ENCODE peak calls at places on chromosome 6, in four cellular contexts. L is H54, Q is A549, U is upper lobe of left lung. Y is an unnamed sample.

GRCh38 chr6:422423-423061 is 31.0 kb downstream of the IRF4 start:
- DNase-seq in Q (peak; percentile 92), U (peak; percentile 72), L (peak; percentile 99), Y (peak; percentile 75)

GRCh38 chr6:21527731-21528130 is 65.8 kb upstream of the SOX4 start:
- DNase-seq in L (no peak), U (no peak), Q (no peak), Y (no peak)

GRCh38 chr6:44024597-44025219 is 102.5 kb downstream of the MRPL14 start:
- DNase-seq in U (no peak), Q (no peak), L (no peak), Y (no peak)

GRCh38 chr6:134680021-134680420 is 269.9 kb downstream of the ALDH8A1 start:
- DNase-seq in U (no peak), L (no peak), Q (no peak), Y (no peak)

GRCh38 chr6:104682722-104683643 is 176.7 kb downstream of the HACE1 start:
- DNase-seq in L (peak; percentile 29), U (peak; percentile 60), Q (peak; percentile 66), Y (peak; percentile 20)

GRCh38 chr6:79666633-79667032 is 35.5 kb downstream of the SH3BGRL2 start:
- DNase-seq in U (no peak), Q (no peak), L (no peak), Y (no peak)

GRCh38 chr6:82066196-82066595 is 181.3 kb downstream of the IBTK start:
- DNase-seq in L (no peak), Q (no peak), U (no peak), Y (no peak)

GRCh38 chr6:45661667-45662066 is 283.9 kb upstream of the SUPT3H start:
- DNase-seq in Q (no peak), L (no peak), U (no peak), Y (no peak)

GRCh38 chr6:95321106-95321505 is 256.2 kb upstream of the MANEA start:
- DNase-seq in L (no peak), Q (no peak), U (no peak), Y (no peak)

GRCh38 chr6:169250660-169251059 is 3.0 kb downstream of the THBS2 start:
- DNase-seq in U (no peak), Q (peak; percentile 16), L (peak; percentile 81), Y (no peak)

GRCh38 chr6:170034294-170034693 is 256.6 kb downstream of the DLL1 start:
- DNase-seq in L (no peak), U (peak; percentile 19), Q (no peak), Y (no peak)

GRCh38 chr6:106511274-106512047 is 117.8 kb downstream of the RTN4IP1 start:
- DNase-seq in L (no peak), U (peak; percentile 65), Q (no peak), Y (peak; percentile 32)

GRCh38 chr6:130600880-130601341 is 226.3 kb upstream of the SMLR1 start:
- DNase-seq in Q (no peak), U (no peak), L (no peak), Y (no peak)

GRCh38 chr6:167742719-167743303 is 83.9 kb upstream of the AFDN start:
- DNase-seq in Q (peak; percentile 12), U (no peak), L (peak; percentile 17), Y (no peak)

GRCh38 chr6:106739387-106739786 is 110.0 kb downstream of the QRSL1 start:
- DNase-seq in L (peak; percentile 53), Q (peak; percentile 56), U (peak; percentile 74), Y (no peak)

GRCh38 chr6:139270249-139270648 is 21.5 kb downstream of the TXLNB start:
- DNase-seq in Q (no peak), U (no peak), L (no peak), Y (no peak)

GRCh38 chr6:33634203-33634727 is 13.1 kb downstream of the ITPR3 start:
- DNase-seq in Q (no peak), U (peak; percentile 80), L (no peak), Y (no peak)

GRCh38 chr6:12363651-12364381 is 73.7 kb downstream of the EDN1 start:
- DNase-seq in U (peak; percentile 45), L (no peak), Q (peak; percentile 93), Y (no peak)

GRCh38 chr6:100382031-100382430 is 82.7 kb downstream of the SIM1 start:
- DNase-seq in Q (no peak), L (no peak), U (no peak), Y (no peak)

GRCh38 chr6:157898169-157898568 is 75.1 kb downstream of the SNX9 start:
- DNase-seq in L (no peak), Q (no peak), U (no peak), Y (no peak)

GRCh38 chr6:167996424-167997199 is 859 bp upstream of the KIF25 start:
- DNase-seq in Q (peak; percentile 22), U (no peak), L (no peak), Y (no peak)

GRCh38 chr6:140850438-140850837 is 1282.3 kb upstream of the GJE1 start:
- DNase-seq in U (no peak), Q (no peak), L (no peak), Y (no peak)

GRCh38 chr6:92559611-92560010 is 859.7 kb downstream of the EPHA7 start:
- DNase-seq in U (no peak), Q (no peak), L (no peak), Y (no peak)

GRCh38 chr6:101490857-101491256 is 97.3 kb downstream of the GRIK2 start:
- DNase-seq in U (no peak), Q (no peak), L (no peak), Y (no peak)

GRCh38 chr6:163243691-163244505 is 170.6 kb upstream of the QKI start:
- DNase-seq in U (no peak), Q (no peak), L (no peak), Y (no peak)

DNA sequence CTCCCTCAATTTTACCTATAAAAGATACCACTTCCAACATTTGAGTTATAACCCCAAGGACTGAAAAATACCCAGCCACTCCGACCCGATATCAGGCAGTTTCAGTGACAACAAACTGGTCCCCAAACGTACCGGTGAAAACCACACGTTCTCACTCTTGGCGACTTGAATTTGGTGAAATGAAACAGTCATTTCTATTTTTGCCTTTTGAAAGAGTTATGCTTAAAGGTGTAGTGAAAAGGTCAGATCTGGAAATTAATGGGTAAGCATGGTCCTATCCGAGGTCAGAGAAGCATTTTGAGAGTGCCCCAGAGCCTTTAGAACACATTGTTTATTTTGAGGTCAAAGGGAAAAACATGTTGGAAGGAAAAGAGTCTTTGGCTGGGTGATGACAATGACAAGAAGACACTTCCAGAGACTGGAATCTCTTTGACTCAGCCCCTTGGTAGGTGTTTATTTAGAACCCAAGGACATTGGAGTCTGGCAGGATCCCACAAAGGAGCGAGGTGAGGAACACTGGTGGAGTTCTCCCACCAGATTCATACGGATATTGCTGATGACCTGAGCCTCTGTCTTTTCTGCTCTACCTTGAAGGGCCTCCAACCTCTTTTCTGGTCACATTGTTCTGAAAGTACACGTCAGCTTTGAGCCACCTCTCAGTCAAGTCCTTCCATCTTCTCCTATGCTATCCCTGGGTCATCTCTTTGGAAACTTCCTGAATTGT is 235.0 kb downstream of the GMPR start:
- DNase-seq in Q (no peak), L (no peak), U (no peak), Y (no peak)
- TF ChIP-seq POLR2A in Q (no peak), L (no peak), U (no peak), Y (peak; percentile 45)

GRCh38 chr6:73309784-73310502 is 44.1 kb downstream of the DPPA5 start:
- DNase-seq in U (peak; percentile 65), L (peak; percentile 75), Q (peak; percentile 67), Y (peak; percentile 73)
- TF ChIP-seq POLR2A in U (no peak), L (peak; percentile 84), Q (peak; percentile 83), Y (peak; percentile 68)

GRCh38 chr6:111471533-111471932 is 11.5 kb downstream of the REV3L start:
- DNase-seq in L (no peak), Q (no peak), U (no peak), Y (no peak)

GRCh38 chr6:111472933-111473435 is 10.0 kb downstream of the REV3L start:
- DNase-seq in Q (no peak), L (no peak), U (no peak), Y (no peak)

GRCh38 chr6:111471958-111472357 is 11.1 kb downstream of the REV3L start:
- DNase-seq in U (no peak), L (no peak), Q (no peak), Y (no peak)

GRCh38 chr6:111469543-111469942 is 13.5 kb downstream of the REV3L start:
- DNase-seq in Q (no peak), L (no peak), U (no peak), Y (no peak)

GRCh38 chr6:111470991-111471390 is 12.0 kb downstream of the REV3L start:
- DNase-seq in L (no peak), U (no peak), Q (no peak), Y (no peak)
- TF ChIP-seq POLR2A in L (no peak), U (no peak), Q (no peak), Y (no peak)

DNA sequence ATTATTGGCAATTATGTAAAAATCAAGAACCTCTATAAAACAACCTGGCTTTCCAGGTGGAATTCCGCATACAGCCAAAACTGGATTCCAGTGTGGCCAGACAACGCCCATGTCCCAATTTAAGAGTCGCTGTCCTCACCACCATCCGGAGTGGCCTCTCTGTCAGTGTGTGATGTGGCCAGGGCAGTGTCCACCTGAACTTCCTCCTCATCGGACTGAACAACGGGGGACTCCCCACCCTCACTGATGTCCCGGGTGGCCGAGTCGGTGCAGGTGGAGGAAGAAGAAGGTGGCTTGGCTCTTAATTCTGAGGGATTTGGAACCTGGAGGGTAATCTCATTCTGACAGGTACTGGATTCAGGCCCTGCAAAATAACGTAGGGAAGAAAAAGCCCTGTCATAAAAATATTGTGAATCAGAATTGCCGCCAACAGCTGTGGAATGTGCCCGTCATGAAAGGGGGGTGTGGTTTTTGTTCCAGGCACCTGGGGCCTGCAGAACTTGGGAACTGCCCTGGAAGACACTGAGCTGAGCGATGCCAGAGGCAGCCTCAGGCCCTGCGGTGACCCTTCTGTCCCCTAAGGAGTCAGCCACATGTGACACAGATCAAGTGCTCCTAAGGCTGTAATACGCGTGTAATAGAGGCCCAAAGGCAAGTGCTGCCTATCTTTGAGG is 139.8 kb downstream of the DTNBP1 start:
- DNase-seq in Q (no peak), U (no peak), L (no peak), Y (no peak)
- TF ChIP-seq POLR2A in Q (no peak), U (no peak), L (no peak), Y (peak; percentile 43)

DNA sequence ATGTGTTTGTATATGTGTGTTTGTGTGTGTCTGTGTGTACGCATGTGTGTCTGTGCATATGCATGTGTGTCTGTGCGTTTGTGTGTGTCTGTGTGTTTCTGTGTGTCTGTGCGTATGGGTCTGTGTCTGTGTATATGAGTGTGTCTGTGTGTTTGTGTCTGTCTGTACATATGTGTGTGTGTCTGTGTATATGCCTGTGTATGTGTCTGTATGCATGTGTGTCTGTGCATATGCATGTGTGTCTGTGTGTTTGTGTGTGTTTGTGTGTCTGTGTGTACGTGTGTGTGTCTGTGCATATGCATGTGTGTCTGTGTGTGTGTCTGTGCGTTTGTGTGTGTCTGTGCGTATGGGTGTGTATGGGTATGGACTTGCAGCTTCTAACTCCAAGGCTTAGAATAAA is 174.0 kb upstream of the NOX3 start:
- DNase-seq in U (no peak), L (no peak), Q (no peak), Y (no peak)
- TF ChIP-seq POLR2A in U (no peak), L (no peak), Q (no peak), Y (no peak)